ENCODE peak calls at places on chromosomes 11 and 22, in six cellular contexts. X is SJSA1; T is fibroblast of lung; Q is CD8-positive, alpha-beta T cell; D is upper lobe of right lung; V is H9. M is an unnamed sample. For H3K27me3, the result is how much of the 10 kb centered on the place peaks cover.

GRCh38 chr11:129460714-129461113 is 85.1 kb downstream of the BARX2 start:
- DNase-seq in V (no peak), D (no peak), X (no peak), Q (no peak), T (no peak), M (no peak)

GRCh38 chr11:127247261-127247660 is 246.7 kb upstream of the KIRREL3 start:
- DNase-seq in Q (no peak), X (no peak), V (peak), T (no peak), D (no peak), M (no peak)

GRCh38 chr11:115886111-115886733 is 382.0 kb upstream of the CADM1 start:
- DNase-seq in Q (no peak), V (no peak), T (no peak), D (no peak), X (no peak), M (no peak)

GRCh38 chr11:104130161-104130560 is 33.8 kb downstream of the PDGFD start:
- DNase-seq in Q (no peak), X (no peak), T (no peak), D (no peak), V (no peak), M (no peak)

GRCh38 chr11:126815111-126815510 is 185.5 kb downstream of the KIRREL3 start:
- DNase-seq in Q (no peak), T (no peak), D (no peak), X (peak), V (no peak), M (no peak)

GRCh38 chr11:6584528-6584927 is 18.9 kb downstream of the RRP8 start:
- DNase-seq in D (no peak), Q (no peak), X (no peak), V (no peak), T (no peak), M (no peak)

GRCh38 chr11:121572581-121573059 is 119.9 kb upstream of the SORL1-AS1 start:
- DNase-seq in T (no peak), X (no peak), D (no peak), V (no peak), Q (no peak), M (no peak)

GRCh38 chr22:27642104-27642800 is 159.3 kb downstream of the MN1 start:
- DNase-seq in V (no peak), Q (no peak), X (no peak), T (no peak), D (no peak), M (no peak)

GRCh38 chr11:92329644-92330043 is 105.0 kb downstream of the FAT3 start:
- DNase-seq in T (peak), X (no peak), V (no peak), D (no peak), Q (no peak), M (no peak)

GRCh38 chr22:46580940-46581579 is 39.1 kb upstream of the GRAMD4 start:
- DNase-seq in Q (no peak), T (no peak), V (no peak), D (no peak), X (no peak), M (no peak)

GRCh38 chr22:48945621-48946458 is 881.8 kb downstream of the BRD1 start:
- DNase-seq in X (no peak), Q (no peak), T (no peak), V (peak), D (peak), M (peak)

GRCh38 chr22:49018601-49019000 is 809.1 kb downstream of the BRD1 start:
- DNase-seq in D (peak), T (no peak), V (peak), X (no peak), Q (no peak), M (peak)

GRCh38 chr22:27060188-27060587 is 402.8 kb downstream of the MIAT start:
- DNase-seq in T (no peak), Q (no peak), V (no peak), X (no peak), D (no peak), M (no peak)

GRCh38 chr22:45185718-45186511 is 22.2 kb downstream of the NUP50 start:
- DNase-seq in Q (no peak), D (no peak), T (no peak), V (no peak), X (peak), M (no peak)

GRCh38 chr11:28757725-28758515 is 649.7 kb downstream of the METTL15 start:
- DNase-seq in V (no peak), T (peak), Q (no peak), X (peak), D (no peak), M (no peak)

GRCh38 chr11:76207642-76208378 is 1.5 kb upstream of the WNT11 start:
- DNase-seq in Q (peak), V (peak), D (peak), X (peak), T (peak), M (peak)

GRCh38 chr22:25373961-25374360 is 154.5 kb downstream of the CRYBB2 start:
- DNase-seq in V (no peak), T (no peak), X (no peak), D (no peak), Q (no peak), M (no peak)

GRCh38 chr11:87454246-87454645 is 416.5 kb downstream of the TMEM135 start:
- DNase-seq in X (no peak), Q (no peak), D (no peak), V (no peak), T (no peak), M (no peak)

GRCh38 chr11:57460017-57460755 is at the start of gene RTN4RL2:
- DNase-seq in Q (no peak), D (peak), T (peak), X (peak), V (peak), M (peak)

GRCh38 chr22:46574993-46575914 is 37.8 kb upstream of the CELSR1 start:
- DNase-seq in T (no peak), Q (no peak), X (no peak), D (peak), V (peak), M (peak)

GRCh38 chr11:7514099-7514725 is 413 bp downstream of the PPFIBP2 start:
- DNase-seq in D (no peak), Q (no peak), V (no peak), T (no peak), X (no peak), M (peak)

GRCh38 chr11:17755891-17756290 is 21.3 kb downstream of the KCNC1 start:
- DNase-seq in V (no peak), T (no peak), D (no peak), X (no peak), Q (no peak), M (no peak)

GRCh38 chr22:44994399-44995281 is 15.2 kb downstream of the PHF21B start:
- DNase-seq in T (no peak), X (no peak), D (no peak), V (no peak), Q (no peak), M (no peak)

GRCh38 chr11:86182976-86183584 is 61.5 kb upstream of the EED start:
- DNase-seq in Q (peak), D (no peak), X (no peak), V (no peak), T (no peak), M (no peak)

GRCh38 chr11:70621241-70621640 is 222.9 kb downstream of the CTTN start:
- DNase-seq in T (no peak), Q (no peak), V (no peak), X (no peak), D (no peak), M (no peak)

GRCh38 chr11:3109921-3110706 is 52.9 kb upstream of the CARS1 start:
- DNase-seq in X (peak), D (peak), V (peak), T (peak), Q (peak), M (peak)

GRCh38 chr11:91373497-91373896 is 851.1 kb upstream of the FAT3 start:
- DNase-seq in Q (no peak), D (no peak), V (no peak), X (no peak), T (no peak), M (no peak)

GRCh38 chr22:36486619-36487384 is 5.4 kb upstream of the TXN2 start:
- DNase-seq in V (peak), Q (peak), X (peak), D (no peak), T (peak), M (peak)

GRCh38 chr11:110519816-110520215 is 90.1 kb downstream of the FDX1 start:
- DNase-seq in D (no peak), Q (no peak), T (no peak), X (no peak), V (no peak), M (no peak)

GRCh38 chr22:17742528-17742902 is 31.8 kb downstream of the BID start:
- DNase-seq in V (peak), X (peak), D (no peak), T (peak), Q (peak), M (peak)

GRCh38 chr11:19734171-19734570 is 21.5 kb downstream of the NAV2 start:
- DNase-seq in V (no peak), Q (no peak), D (no peak), T (no peak), X (no peak), M (no peak)

GRCh38 chr11:134049303-134049702 is 19.6 kb upstream of the JAM3 start:
- DNase-seq in T (no peak), X (no peak), Q (no peak), D (peak), V (no peak), M (no peak)

GRCh38 chr11:11786771-11787170 is 55.0 kb upstream of the USP47 start:
- DNase-seq in T (peak), D (no peak), V (no peak), Q (no peak), X (peak), M (no peak)

GRCh38 chr22:50455201-50455600 is 19.6 kb downstream of the SBF1 start:
- DNase-seq in D (no peak), T (no peak), X (no peak), V (no peak), Q (no peak), M (no peak)

GRCh38 chr22:28791841-28792490 is 8.4 kb downstream of the XBP1 start:
- DNase-seq in D (no peak), Q (no peak), V (no peak), X (no peak), T (no peak), M (no peak)

GRCh38 chr22:28795071-28795693 is 5.2 kb downstream of the XBP1 start:
- DNase-seq in V (no peak), D (no peak), X (no peak), Q (no peak), T (no peak), M (no peak)

GRCh38 chr22:28793976-28794584 is 6.3 kb downstream of the XBP1 start:
- DNase-seq in Q (no peak), X (no peak), V (no peak), T (no peak), D (no peak), M (no peak)

GRCh38 chr22:28791124-28791523 is 9.2 kb downstream of the XBP1 start:
- DNase-seq in Q (no peak), X (no peak), T (no peak), D (no peak), V (no peak), M (no peak)

DNA sequence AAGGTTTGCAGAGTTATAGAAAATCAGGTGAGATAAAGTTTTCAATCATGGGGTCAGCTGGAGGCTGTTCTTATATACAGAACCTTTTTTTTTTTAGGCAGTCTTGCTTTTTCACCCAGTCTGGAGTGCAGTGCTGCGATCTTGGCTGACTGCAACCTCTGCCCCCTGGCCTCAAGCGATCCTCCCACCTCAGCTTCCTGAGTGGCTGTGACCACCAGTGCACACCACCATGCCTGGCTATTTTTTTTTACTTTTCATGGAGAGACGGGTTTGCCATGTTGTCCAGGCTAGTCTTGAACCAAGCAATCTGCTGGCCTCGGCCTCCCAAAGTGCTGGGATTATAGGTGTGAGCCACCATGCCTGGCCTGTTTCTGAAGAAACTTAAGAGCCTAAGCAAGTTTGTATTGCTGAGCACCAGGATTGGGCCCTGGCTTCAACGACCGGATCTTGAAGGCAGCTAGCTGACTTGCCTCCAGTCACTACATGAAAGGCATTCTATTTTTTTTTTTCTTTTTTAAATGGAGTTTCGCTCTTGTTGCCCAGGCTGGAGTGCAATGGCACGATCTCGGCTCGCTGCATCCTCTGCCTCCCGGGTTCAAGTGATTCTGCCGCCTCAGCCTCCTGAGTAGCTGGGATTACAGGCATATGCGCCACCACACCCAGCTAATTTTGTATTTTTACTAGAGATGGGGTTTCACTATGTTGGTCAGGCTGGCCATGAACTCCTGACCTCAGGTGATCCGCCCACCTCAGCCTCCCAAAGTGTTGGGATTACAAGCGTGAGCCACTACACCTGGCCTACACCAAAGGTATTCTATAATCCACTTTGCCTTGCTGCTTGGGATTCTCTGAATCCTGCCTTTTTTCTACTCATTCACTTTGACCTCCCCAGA is 7.6 kb downstream of the XBP1 start:
- DNase-seq in V (no peak), X (no peak), Q (no peak), D (no peak), T (no peak), M (no peak)
- H3K27ac ChIP-seq in V (no peak), X (no peak), Q (no peak), D (no peak), T (no peak), M (no peak)

GRCh38 chr11:45413156-45413833 is 127.2 kb upstream of the SYT13 start:
- DNase-seq in Q (no peak), X (no peak), D (no peak), T (no peak), V (no peak), M (no peak)

GRCh38 chr11:45411221-45411946 is 125.2 kb upstream of the SYT13 start:
- DNase-seq in D (no peak), X (no peak), V (peak), Q (no peak), T (peak), M (no peak)

GRCh38 chr11:45412033-45412432 is 125.9 kb upstream of the SYT13 start:
- DNase-seq in V (peak), X (no peak), Q (no peak), T (no peak), D (peak), M (no peak)

GRCh38 chr11:45412521-45412920 is 126.4 kb upstream of the SYT13 start:
- DNase-seq in X (no peak), Q (no peak), V (no peak), T (no peak), D (peak), M (no peak)

DNA sequence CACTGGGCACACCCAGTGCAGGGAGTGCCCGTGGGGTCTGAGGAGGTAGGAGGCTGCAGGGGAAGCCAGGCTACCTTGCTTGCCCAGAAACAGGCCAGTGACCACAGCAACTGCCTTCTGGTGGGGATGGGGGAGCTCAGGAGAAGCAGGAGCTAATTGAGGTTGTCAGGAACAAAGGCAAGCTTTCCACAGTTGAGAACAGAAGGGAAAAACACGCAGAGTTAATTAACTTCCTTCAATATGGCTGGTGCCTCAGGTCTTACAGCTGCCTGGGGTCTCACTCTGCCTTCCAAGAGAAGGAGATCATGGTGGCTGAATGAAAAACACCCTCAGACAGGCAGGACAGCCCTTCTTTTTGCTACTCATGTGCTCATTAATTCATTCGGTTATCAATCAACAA is 127.9 kb upstream of the SYT13 start:
- DNase-seq in D (no peak), T (no peak), V (no peak), Q (no peak), X (no peak), M (no peak)
- H3K27me3 ChIP-seq in D (under half), T (under half), V (under half), Q (under half), X (under half), M (under half)

GRCh38 chr11:59602432-59602831 is 13.1 kb downstream of the OSBP start:
- DNase-seq in Q (no peak), X (no peak), V (no peak), D (no peak), T (no peak), M (no peak)
- H3K27ac ChIP-seq in Q (no peak), X (no peak), V (no peak), D (no peak), T (no peak), M (no peak)

GRCh38 chr22:22064580-22064979 is 82.0 kb upstream of the TOP3B start:
- DNase-seq in Q (no peak), X (no peak), T (no peak), V (no peak), D (no peak), M (no peak)

GRCh38 chr22:22059476-22060002 is 77.0 kb upstream of the TOP3B start:
- DNase-seq in V (no peak), Q (no peak), X (no peak), T (no peak), D (no peak), M (no peak)

GRCh38 chr22:22061085-22062077 is 78.8 kb upstream of the TOP3B start:
- DNase-seq in T (peak), Q (no peak), D (no peak), V (no peak), X (no peak), M (peak)

GRCh38 chr22:22060200-22061084 is 77.9 kb upstream of the TOP3B start:
- DNase-seq in D (peak), T (peak), V (peak), Q (peak), X (no peak), M (peak)

GRCh38 chr22:22062306-22062793 is 79.8 kb upstream of the TOP3B start:
- DNase-seq in Q (no peak), V (no peak), T (no peak), X (no peak), D (no peak), M (no peak)
- H3K27me3 ChIP-seq in Q (under half), V (half or more), T (under half), X (under half), D (under half), M (under half)

GRCh38 chr11:66887531-66887930 is 30.7 kb downstream of the LRFN4 start:
- DNase-seq in Q (no peak), T (peak), V (no peak), D (no peak), X (no peak), M (peak)

GRCh38 chr11:66886671-66887221 is 29.9 kb downstream of the LRFN4 start:
- DNase-seq in X (no peak), Q (no peak), V (no peak), T (no peak), D (no peak), M (peak)

GRCh38 chr11:66889974-66890373 is 33.1 kb downstream of the LRFN4 start:
- DNase-seq in X (no peak), V (no peak), Q (no peak), T (peak), D (no peak), M (no peak)

GRCh38 chr11:66886317-66886588 is 29.4 kb downstream of the LRFN4 start:
- DNase-seq in X (no peak), Q (no peak), T (no peak), V (no peak), D (no peak), M (no peak)

DNA sequence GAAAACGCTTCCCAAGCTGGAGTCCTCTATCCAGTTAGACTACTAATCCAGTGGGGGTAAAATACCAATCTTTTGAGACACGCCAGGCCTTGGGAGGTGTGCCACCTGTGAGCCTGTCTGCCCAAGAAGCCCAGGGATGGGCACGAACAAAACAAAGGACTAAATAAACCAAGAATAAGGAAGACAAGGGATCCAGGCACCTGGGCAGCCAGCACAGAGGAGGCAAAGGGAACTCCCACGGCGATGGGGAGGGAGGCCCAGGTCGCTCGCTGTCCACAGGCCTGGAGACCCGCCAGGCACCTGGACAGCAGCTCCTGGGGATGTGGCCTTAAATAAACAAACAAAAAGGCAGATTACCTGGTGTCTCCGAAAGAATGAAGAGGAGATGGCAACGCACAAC is 31.4 kb downstream of the LRFN4 start:
- DNase-seq in D (no peak), Q (no peak), T (no peak), V (no peak), X (no peak), M (peak)
- H3K27ac ChIP-seq in D (no peak), Q (no peak), T (no peak), V (no peak), X (no peak), M (no peak)

DNA sequence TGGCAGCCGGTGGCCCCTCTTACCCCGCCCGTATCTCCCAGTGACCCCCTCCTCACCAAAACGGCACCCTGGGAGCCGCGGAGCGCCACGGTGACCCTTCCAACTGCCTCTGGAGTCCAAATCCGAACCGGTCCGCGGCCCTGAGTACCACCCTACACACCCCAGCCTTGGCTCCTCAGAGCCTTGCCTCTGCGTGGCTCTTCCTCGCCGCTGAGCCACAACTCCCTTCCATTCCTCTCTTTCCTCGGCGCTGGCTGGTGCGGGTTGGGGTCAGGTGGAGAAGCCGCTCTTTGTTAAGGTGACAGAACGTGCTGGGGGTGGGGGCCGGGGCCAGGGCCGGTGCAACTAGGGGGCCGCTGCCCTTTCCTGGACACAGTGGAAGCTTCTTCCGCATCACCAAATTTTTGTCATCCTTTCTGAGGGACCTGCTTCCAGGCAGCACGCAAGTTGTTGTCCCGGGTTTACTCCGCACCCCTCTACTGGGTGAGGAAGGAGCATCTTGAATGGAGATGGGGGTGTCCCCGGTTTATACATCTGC is 6.5 kb downstream of the ALX4 start:
- DNase-seq in V (no peak), D (no peak), T (no peak), X (no peak), Q (no peak), M (no peak)
- H3K27me3 ChIP-seq in V (half or more), D (half or more), T (half or more), X (under half), Q (under half), M (half or more)

GRCh38 chr11:62980133-62980760 is 4.5 kb downstream of the SLC22A6 start:
- DNase-seq in D (no peak), X (no peak), V (no peak), Q (no peak), T (peak), M (no peak)

GRCh38 chr11:62985351-62985750 is 584 bp upstream of the SLC22A6 start:
- DNase-seq in D (no peak), V (no peak), T (no peak), Q (no peak), X (no peak), M (no peak)

GRCh38 chr11:62984451-62984991 is at the start of gene SLC22A6:
- DNase-seq in D (no peak), T (no peak), Q (no peak), X (no peak), V (no peak), M (no peak)

GRCh38 chr11:62981743-62982142 is 3.0 kb downstream of the SLC22A6 start:
- DNase-seq in T (no peak), D (no peak), V (peak), Q (no peak), X (no peak), M (no peak)

GRCh38 chr11:62983536-62984199 is 1.1 kb downstream of the SLC22A6 start:
- DNase-seq in D (no peak), Q (no peak), V (no peak), X (no peak), T (no peak), M (no peak)
- H3K27ac ChIP-seq in D (no peak), Q (no peak), V (no peak), X (no peak), T (no peak), M (no peak)

M was measured in heart left ventricle.